ENCODE peak calls at places on chromosomes 5 and 9, in ten cellular contexts. E is stimulated activated naive CD8-positive, alpha-beta T cell treated with anti-CD3 and anti-CD28 coated beads, Interleukin-15, Interleukin-2, amounts not matched to agents 100 U/mL and 50 U/mL, for 24 hours; C is ELR; B is T47D; P is hepatic stellate cell; D is activated naive CD8-positive, alpha-beta T cell treated with anti-CD3 and anti-CD28 coated beads for 36 hours; F is GM04504; K is stimulated activated CD8-positive, alpha-beta memory T cell treated with anti-CD3 and anti-CD28 coated beads, Interleukin-2, amount 100 ng/mL, for 48 hours; G is CD8-positive, alpha-beta T cell; L is activated CD8-positive, alpha-beta memory T cell treated with anti-CD3 and anti-CD28 coated beads for 24 hours. X is an unnamed sample.

GRCh38 chr5:115246361-115246991 is 16.2 kb downstream of the PGGT1B start:
- DNase-seq in E (no peak), P (no peak), L (no peak), K (no peak), B (peak; percentile 68), G (no peak), C (peak; percentile 70), F (no peak), D (no peak), X (peak; percentile 2)

GRCh38 chr5:56622146-56622545 is 193.2 kb upstream of the MAP3K1 start:
- DNase-seq in P (no peak), L (no peak), D (no peak), C (no peak), F (no peak), K (no peak), B (no peak), G (no peak), E (no peak), X (no peak)

GRCh38 chr5:143033535-143034260 is 263.5 kb downstream of the ARHGAP26 start:
- DNase-seq in G (no peak), P (peak; percentile 59), D (no peak), B (no peak), C (peak; percentile 95), E (no peak), L (no peak), F (peak; percentile 73), K (no peak), X (no peak)

GRCh38 chr5:53430618-53431252 is 49.7 kb upstream of the FST start:
- DNase-seq in C (peak; percentile 88), D (no peak), F (no peak), K (no peak), L (no peak), P (peak; percentile 34), G (no peak), B (peak; percentile 51), E (no peak), X (no peak)

GRCh38 chr9:7944521-7945022 is 145.0 kb upstream of the DMAC1 start:
- DNase-seq in K (no peak), L (no peak), E (no peak), C (no peak), D (no peak), G (no peak), F (no peak), P (no peak), B (no peak), X (no peak)

GRCh38 chr5:61966558-61966957 is 339.4 kb upstream of the KIF2A start:
- DNase-seq in F (no peak), E (no peak), L (no peak), K (no peak), B (no peak), D (no peak), P (no peak), G (no peak), C (no peak), X (no peak)

GRCh38 chr5:220008-220407 is 1.9 kb downstream of the SDHA start:
- DNase-seq in D (no peak), P (no peak), C (no peak), E (no peak), G (no peak), B (no peak), F (no peak), K (no peak), L (peak; percentile 15), X (no peak)

GRCh38 chr5:142680605-142681259 is 5.2 kb downstream of the FGF1 start:
- DNase-seq in E (no peak), C (peak; percentile 79), G (no peak), K (no peak), B (peak; percentile 67), L (no peak), D (no peak), P (peak; percentile 34), F (no peak), X (no peak)

GRCh38 chr5:169265888-169266287 is 35.1 kb downstream of the SLIT3 start:
- DNase-seq in B (peak; percentile 43), D (no peak), C (peak; percentile 52), F (no peak), E (no peak), G (no peak), K (no peak), P (no peak), L (no peak), X (no peak)

GRCh38 chr9:134135343-134136116 is at the start of gene WDR5:
- DNase-seq in F (peak; percentile 74), K (peak; percentile 85), G (peak; percentile 89), P (peak; percentile 99), E (peak; percentile 95), B (peak; percentile 97), D (peak; percentile 90), L (peak; percentile 95), C (peak; percentile 94), X (peak; percentile 27)

GRCh38 chr5:13601152-13601551 is 343.3 kb downstream of the DNAH5 start:
- DNase-seq in E (no peak), K (no peak), B (no peak), D (no peak), P (no peak), G (no peak), F (peak; percentile 14), L (no peak), C (peak; percentile 80), X (no peak)

GRCh38 chr9:132114102-132114707 is 34.5 kb upstream of the MED27 start:
- DNase-seq in B (peak; percentile 88), K (peak; percentile 16), P (peak; percentile 45), L (peak; percentile 62), D (peak; percentile 53), C (peak; percentile 64), G (no peak), E (peak; percentile 63), F (peak; percentile 27), X (no peak)

GRCh38 chr5:73994963-73995362 is 369.0 kb downstream of the ARHGEF28 start:
- DNase-seq in B (no peak), F (no peak), C (peak; percentile 88), G (no peak), K (no peak), E (no peak), D (no peak), P (no peak), L (no peak), X (no peak)

GRCh38 chr9:131457746-131458145 is 45.0 kb upstream of the POMT1 start:
- DNase-seq in C (no peak), L (no peak), B (no peak), D (no peak), P (no peak), K (no peak), E (no peak), F (no peak), G (no peak), X (no peak)

GRCh38 chr9:121362813-121363585 is 7.1 kb downstream of the STOM start:
- DNase-seq in B (no peak), K (no peak), L (no peak), G (no peak), F (peak; percentile 96), D (no peak), E (no peak), C (peak; percentile 78), P (no peak), X (no peak)

GRCh38 chr5:142713151-142713706 is 27.3 kb upstream of the FGF1 start:
- DNase-seq in D (peak; percentile 90), L (peak; percentile 96), C (peak; percentile 89), P (peak; percentile 72), F (peak; percentile 73), G (peak; percentile 83), K (peak; percentile 85), E (peak; percentile 90), B (peak; percentile 94), X (peak; percentile 94)